ENCODE peak calls at places on chromosomes 13 and 19, in eight cellular contexts. H, J, I, C, L, P, M and G are unnamed samples.

GRCh38 chr19:19134687-19135158 is 3.6 kb downstream of the TMEM161A start:
- DNase-seq in H (no peak), J (no peak), I (peak; percentile 46), C (peak; percentile 54), L (peak; percentile 52), P (no peak), M (no peak), G (no peak)

GRCh38 chr19:42188665-42189064 is 28.8 kb downstream of the DEDD2 start:
- DNase-seq in H (no peak), J (no peak), I (no peak), C (no peak), L (no peak), P (no peak), M (no peak), G (no peak)

GRCh38 chr19:13155472-13156284 is 5.5 kb downstream of the IER2 start:
- DNase-seq in H (peak; percentile 76), J (peak; percentile 79), I (peak; percentile 69), C (peak; percentile 89), L (peak; percentile 91), P (peak; percentile 91), M (peak; percentile 78), G (peak; percentile 77)

GRCh38 chr19:3163230-3163886 is 15.2 kb upstream of the S1PR4 start:
- DNase-seq in H (peak; percentile 43), J (peak; percentile 64), I (peak; percentile 78), C (peak; percentile 73), L (peak; percentile 87), P (peak; percentile 82), M (peak; percentile 66), G (peak; percentile 75)

GRCh38 chr19:16899566-16900075 is 10.8 kb downstream of the F2RL3 start:
- DNase-seq in H (no peak), J (no peak), I (no peak), C (peak; percentile 44), L (peak; percentile 62), P (no peak), M (peak; percentile 62), G (peak; percentile 60)

GRCh38 chr19:17797397-17798201 is 2.7 kb downstream of the B3GNT3 start:
- DNase-seq in H (no peak), J (no peak), I (no peak), C (no peak), L (no peak), P (no peak), M (peak; percentile 89), G (no peak)

GRCh38 chr13:75717525-75717924 is 81.4 kb downstream of the LMO7 start:
- DNase-seq in H (no peak), J (no peak), I (no peak), C (no peak), L (no peak), P (no peak), M (no peak), G (no peak)

GRCh38 chr19:18488838-18489626 is 32.8 kb downstream of the ELL start:
- DNase-seq in H (no peak), J (peak; percentile 31), I (no peak), C (peak; percentile 70), L (peak; percentile 57), P (no peak), M (peak; percentile 33), G (peak; percentile 62)

GRCh38 chr13:103859952-103860351 is 793.7 kb upstream of the SLC10A2 start:
- DNase-seq in H (no peak), J (no peak), I (no peak), C (no peak), L (no peak), P (no peak), M (no peak), G (no peak)

GRCh38 chr13:39321578-39321977 is 281.4 kb downstream of the LHFPL6 start:
- DNase-seq in H (peak; percentile 13), J (no peak), I (no peak), C (no peak), L (no peak), P (peak; percentile 69), M (peak; percentile 57), G (no peak)

GRCh38 chr19:16496613-16496983 is 404 bp downstream of the C19orf44 start:
- DNase-seq in H (peak; percentile 44), J (no peak), I (no peak), C (no peak), L (peak; percentile 15), P (peak; percentile 80), M (peak; percentile 56), G (no peak)

GRCh38 chr13:98419786-98420559 is 156.9 kb downstream of the STK24 start:
- DNase-seq in H (no peak), J (no peak), I (no peak), C (no peak), L (no peak), P (no peak), M (no peak), G (no peak)

GRCh38 chr19:57829316-57829715 is 783 bp upstream of the ZNF587B start:
- DNase-seq in H (peak; percentile 40), J (no peak), I (no peak), C (no peak), L (no peak), P (no peak), M (no peak), G (no peak)

GRCh38 chr19:35879770-35880317 is 11.5 kb downstream of the APLP1 start:
- DNase-seq in H (peak; percentile 89), J (peak; percentile 94), I (peak; percentile 77), C (peak; percentile 100), L (peak; percentile 64), P (peak; percentile 86), M (peak; percentile 93), G (peak; percentile 94)

GRCh38 chr19:51448011-51448744 is 10.1 kb downstream of the SIGLEC8 start:
- DNase-seq in H (no peak), J (no peak), I (no peak), C (no peak), L (no peak), P (no peak), M (no peak), G (no peak)

GRCh38 chr19:14146789-14147216 is 10.4 kb upstream of the ASF1B start:
- DNase-seq in H (peak; percentile 84), J (no peak), I (no peak), C (no peak), L (no peak), P (no peak), M (peak; percentile 79), G (no peak)

GRCh38 chr13:111548301-111548700 is 227.9 kb downstream of the TEX29 start:
- DNase-seq in H (no peak), J (no peak), I (no peak), C (no peak), L (no peak), P (no peak), M (no peak), G (no peak)

GRCh38 chr13:28337196-28338045 is 157.5 kb downstream of the FLT1 start:
- DNase-seq in H (peak; percentile 89), J (no peak), I (no peak), C (no peak), L (no peak), P (no peak), M (peak; percentile 57), G (no peak)

GRCh38 chr13:52084971-52085370 is 43.9 kb downstream of the NEK5 start:
- DNase-seq in H (no peak), J (no peak), I (no peak), C (no peak), L (no peak), P (no peak), M (no peak), G (no peak)

GRCh38 chr13:109214393-109214792 is 572.0 kb downstream of the IRS2 start:
- DNase-seq in H (peak; percentile 37), J (no peak), I (no peak), C (no peak), L (no peak), P (no peak), M (no peak), G (no peak)

GRCh38 chr19:39253374-39254149 is 4.9 kb upstream of the IFNL4 start:
- DNase-seq in H (no peak), J (no peak), I (no peak), C (no peak), L (no peak), P (no peak), M (no peak), G (no peak)

GRCh38 chr19:21604941-21605548 is 99.6 kb downstream of the ZNF429 start:
- DNase-seq in H (no peak), J (peak; percentile 73), I (no peak), C (no peak), L (no peak), P (no peak), M (peak; percentile 28), G (no peak)

GRCh38 chr19:36418287-36419001 is at the start of gene ZFP82:
- DNase-seq in H (peak; percentile 68), J (peak; percentile 83), I (peak; percentile 71), C (peak; percentile 82), L (peak; percentile 94), P (peak; percentile 85), M (no peak), G (peak; percentile 89)

DNA sequence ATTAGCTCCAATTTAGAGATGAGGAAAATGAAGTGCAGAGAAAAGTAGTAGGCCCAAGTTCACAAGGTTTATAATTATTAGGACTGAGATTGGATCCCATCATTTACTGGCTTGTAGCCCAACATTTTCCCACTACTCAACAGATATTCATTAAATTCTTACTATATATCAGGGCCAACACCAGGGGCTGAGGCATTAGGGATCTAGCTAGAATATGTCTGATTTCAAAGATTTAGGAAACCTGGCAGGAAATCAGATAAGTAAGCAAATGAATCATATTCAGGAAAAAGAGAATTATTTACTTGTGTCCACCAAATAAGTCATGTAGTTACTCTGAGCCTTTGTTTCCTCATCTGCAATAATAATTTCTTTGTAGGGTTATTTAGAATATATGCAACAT is 94.3 kb downstream of the OXGR1 start:
- DNase-seq in H (no peak), J (no peak), I (no peak), C (no peak), L (no peak), P (no peak), M (no peak), G (no peak)
- TF ChIP-seq CTCF in H (no peak), J (no peak), I (no peak), C (no peak), L (no peak), P (no peak), M (no peak), G (no peak)

DNA sequence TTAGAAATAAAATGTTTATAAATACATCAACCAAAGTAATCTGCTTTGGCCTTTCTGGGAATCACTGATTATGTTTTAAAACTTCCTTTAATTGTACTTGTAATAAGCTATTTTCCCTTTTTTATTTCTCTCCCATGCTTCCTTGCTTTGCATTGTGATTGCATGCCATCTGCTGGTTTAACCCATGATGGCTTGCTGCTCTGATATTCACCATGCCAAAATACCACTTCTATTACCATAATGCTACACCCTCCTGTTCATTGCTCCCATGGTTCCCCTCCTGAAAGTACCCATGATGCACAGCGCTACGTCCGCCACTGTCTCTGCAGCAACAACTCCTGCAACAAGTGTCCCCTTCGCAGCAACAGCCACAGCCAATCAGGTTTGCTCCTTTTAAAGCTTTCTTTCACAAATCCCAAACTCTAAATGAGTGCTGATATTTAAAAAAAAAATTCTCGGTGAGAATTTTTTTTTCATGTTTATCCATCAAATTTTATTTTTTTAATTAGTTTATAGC is 67.7 kb upstream of the RAP2A start:
- DNase-seq in H (no peak), J (no peak), I (no peak), C (no peak), L (no peak), P (no peak), M (no peak), G (no peak)
- TF ChIP-seq CTCF in H (peak; percentile 29), J (no peak), I (no peak), C (no peak), L (no peak), P (no peak), M (peak; percentile 16), G (no peak)

GRCh38 chr13:83780201-83780600 is 102.1 kb downstream of the SLITRK1 start:
- DNase-seq in H (peak; percentile 15), J (no peak), I (no peak), C (peak; percentile 10), L (peak; percentile 4), P (no peak), M (peak; percentile 14), G (peak; percentile 36)
- TF ChIP-seq CTCF in H (peak; percentile 43), J (peak; percentile 14), I (no peak), C (peak; percentile 39), L (peak; percentile 58), P (no peak), M (peak; percentile 24), G (peak; percentile 72)

GRCh38 chr13:21458816-21459701 is at the start of gene ZDHHC20:
- DNase-seq in H (peak; percentile 78), J (peak; percentile 93), I (peak; percentile 92), C (peak; percentile 96), L (peak; percentile 86), P (peak; percentile 95), M (peak; percentile 84), G (peak; percentile 96)
- TF ChIP-seq CTCF in H (no peak), J (no peak), I (no peak), C (no peak), L (no peak), P (no peak), M (no peak), G (no peak)